ENCODE peak calls at places on chromosomes 3 and 15, in four cellular contexts. D, V, G and B are unnamed samples.

GRCh38 chr3:70049761-70050160 is 50.2 kb downstream of the SAMMSON start:
- DNase-seq in V (no peak), D (no peak), G (no peak), B (no peak)

GRCh38 chr15:23437146-23437545 is 9.9 kb downstream of the GOLGA6L2 start:
- DNase-seq in D (no peak), G (no peak), V (no peak), B (no peak)

GRCh38 chr3:102529452-102529851 is 94.6 kb downstream of the ZPLD1 start:
- DNase-seq in V (no peak), G (peak; percentile 12), D (peak; percentile 22), B (no peak)

GRCh38 chr3:41175365-41175764 is 23.9 kb upstream of the CTNNB1 start:
- DNase-seq in G (no peak), V (no peak), D (no peak), B (no peak)

GRCh38 chr3:132787616-132788015 is 65.4 kb upstream of the NPHP3 start:
- DNase-seq in V (no peak), G (no peak), D (no peak), B (no peak)

GRCh38 chr3:124562769-124563168 is 167.5 kb upstream of the UMPS start:
- DNase-seq in V (no peak), D (no peak), G (no peak), B (no peak)

GRCh38 chr3:100106531-100107155 is 7.7 kb downstream of the FILIP1L start:
- DNase-seq in G (no peak), D (no peak), V (no peak), B (no peak)

GRCh38 chr15:35101335-35101734 is 16.2 kb upstream of the NANOGP8 start:
- DNase-seq in D (no peak), G (no peak), V (no peak), B (no peak)

GRCh38 chr3:22861426-22861825 is 341.7 kb upstream of the UBE2E2 start:
- DNase-seq in G (no peak), V (no peak), D (no peak), B (no peak)

GRCh38 chr3:67245545-67245944 is 247.4 kb downstream of the KBTBD8 start:
- DNase-seq in V (no peak), D (peak; percentile 6), G (no peak), B (no peak)

GRCh38 chr15:94792166-94792565 is 560.8 kb downstream of the MCTP2 start:
- DNase-seq in V (no peak), D (no peak), G (no peak), B (no peak)

GRCh38 chr3:33597257-33597689 is 120.8 kb downstream of the CLASP2 start:
- DNase-seq in D (no peak), V (no peak), G (no peak), B (no peak)

DNA sequence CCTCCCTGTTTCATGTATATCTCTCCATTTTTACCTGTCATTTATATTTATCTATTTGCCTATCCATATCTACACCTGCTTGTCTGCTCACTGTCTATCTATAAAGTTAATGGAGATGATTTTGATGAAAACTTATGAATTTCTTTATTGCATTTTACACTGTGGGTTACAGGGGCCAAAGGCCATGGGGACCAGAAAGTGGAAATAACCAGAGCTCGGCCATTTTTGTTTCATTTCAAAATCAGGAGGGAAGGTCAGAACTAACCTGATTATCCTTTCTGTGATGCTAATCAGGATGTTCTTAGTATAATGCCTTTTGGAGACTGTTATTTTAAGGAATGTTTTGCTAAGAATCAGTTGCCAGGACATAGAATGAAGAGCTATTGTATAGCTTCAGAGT is 147.2 kb downstream of the LPP start:
- DNase-seq in D (no peak), G (no peak), V (no peak), B (no peak)
- H3K4me3 ChIP-seq in D (no peak overlapping the region), G (no peak overlapping the region), V (no peak overlapping the region), B (no peak overlapping the region)

DNA sequence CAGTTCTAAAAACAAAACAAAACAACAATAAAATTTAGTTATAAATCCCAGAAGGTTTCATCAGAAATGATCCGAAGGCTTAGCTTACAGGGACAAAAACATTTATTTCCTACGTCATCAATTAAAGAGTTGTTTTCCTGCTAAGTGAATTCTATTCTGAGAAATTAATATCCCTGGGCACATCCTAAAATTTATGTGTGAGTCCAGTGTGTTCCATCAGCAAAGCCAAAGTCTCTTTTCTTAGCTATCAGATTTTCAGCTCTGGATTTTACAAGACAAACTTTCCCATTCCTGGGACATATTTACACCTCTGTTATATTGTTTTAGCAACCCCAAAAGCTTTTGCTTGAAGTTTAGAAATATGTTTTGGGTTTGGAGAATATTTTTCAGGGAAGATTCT is 4.4 kb upstream of the TMC3 start:
- DNase-seq in G (no peak), D (no peak), V (no peak), B (no peak)
- H3K27me3 ChIP-seq in G (peaks cover 16% of the 10 kb centered on the region), D (no peaks in the 10 kb centered on the region), V (no peaks in the 10 kb centered on the region), B (no peaks in the 10 kb centered on the region)

DNA sequence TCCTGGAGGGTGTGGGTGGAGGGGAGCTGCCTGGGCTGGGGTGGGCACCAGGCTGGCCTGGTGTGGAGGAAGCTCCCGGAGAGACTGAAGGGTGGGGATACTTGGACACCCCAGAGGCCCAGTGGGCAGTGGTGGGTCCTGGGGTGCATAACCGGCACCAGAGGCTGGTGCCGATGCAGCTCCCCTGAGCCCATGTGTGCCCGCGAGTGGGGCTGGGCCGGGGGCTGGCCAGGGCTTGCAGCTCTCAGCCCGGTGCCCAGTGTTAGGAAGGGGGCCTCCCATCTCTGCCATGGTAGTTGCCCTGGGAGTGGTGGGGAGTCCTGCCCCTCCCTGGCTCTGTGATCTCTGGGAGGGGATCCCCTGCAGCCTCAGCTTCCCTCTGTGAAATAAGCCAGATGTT is 9.3 kb downstream of the PLXNA1 start:
- DNase-seq in D (no peak), G (no peak), V (no peak), B (no peak)
- H3K36me3 ChIP-seq in D (peaks cover 9% of the 10 kb centered on the region), G (no peaks in the 10 kb centered on the region), V (peaks cover 59% of the 10 kb centered on the region), B (peaks cover 1% of the 10 kb centered on the region)

DNA sequence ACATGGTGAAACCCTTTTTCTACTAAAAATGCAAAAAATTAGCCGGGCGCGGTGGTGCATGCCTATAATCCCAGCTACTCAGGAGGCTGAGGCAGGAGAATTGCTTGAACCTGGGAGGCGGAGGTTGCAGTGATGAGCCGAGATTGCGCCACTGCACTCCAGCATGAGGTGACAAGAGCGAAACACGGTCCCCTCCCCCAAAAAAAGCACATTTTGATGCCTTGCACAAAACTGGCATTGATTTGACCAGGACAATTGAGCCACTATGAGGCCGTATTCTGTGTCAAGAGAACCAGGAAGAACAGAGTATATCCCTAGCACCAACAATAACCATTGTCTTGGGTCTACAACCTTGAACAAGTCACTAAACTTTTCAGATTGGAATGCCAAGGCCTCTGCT is 50.6 kb downstream of the SH3BP5 start:
- DNase-seq in D (no peak), V (no peak), G (no peak), B (no peak)
- H3K4me3 ChIP-seq in D (no peak overlapping the region), V (no peak overlapping the region), G (no peak overlapping the region), B (no peak overlapping the region)

GRCh38 chr3:158085358-158085757 is 20.9 kb downstream of the SHOX2 start:
- DNase-seq in V (no peak), D (no peak), G (no peak), B (no peak)
- H3K27me3 ChIP-seq in V (no peaks in the 10 kb centered on the region), D (no peaks in the 10 kb centered on the region), G (peaks cover 16% of the 10 kb centered on the region), B (no peaks in the 10 kb centered on the region)

DNA sequence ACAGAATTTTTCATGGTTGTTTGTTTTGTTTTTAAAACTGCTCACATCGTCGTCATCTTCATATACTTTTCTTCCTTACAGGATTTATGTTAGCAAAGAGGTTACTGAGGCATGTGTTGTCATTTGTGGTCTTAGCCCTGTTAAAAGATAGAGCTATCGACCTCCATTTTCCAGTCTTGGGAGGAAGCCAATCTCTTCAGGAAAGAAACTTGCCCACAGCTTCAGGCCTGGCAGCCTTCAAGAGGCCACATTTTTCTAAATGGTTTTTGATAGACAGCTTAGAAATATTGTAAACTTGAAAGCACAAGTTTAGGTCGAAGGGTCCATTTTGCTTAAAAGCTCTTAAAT is 144.3 kb upstream of the IL12A start:
- DNase-seq in D (no peak), V (no peak), G (no peak), B (no peak)
- H3K36me3 ChIP-seq in D (no peaks in the 10 kb centered on the region), V (no peaks in the 10 kb centered on the region), G (no peaks in the 10 kb centered on the region), B (no peaks in the 10 kb centered on the region)

GRCh38 chr15:83380682-83381081 is 66.5 kb upstream of the SH3GL3 start:
- DNase-seq in G (peak; percentile 8), V (no peak), D (peak; percentile 39), B (peak; percentile 31)
- H3K4me3 ChIP-seq in G (no peak overlapping the region), V (no peak overlapping the region), D (no peak overlapping the region), B (no peak overlapping the region)